ENCODE peak calls at places on chromosomes 6 and 20, in four cellular contexts. U is prostate gland, O is NCI-H2029, R is LHCN-M2. V is an unnamed sample.
A peak's percentile ranks its signal among the peaks of the same experiment; 100 is the strongest.

GRCh38 chr20:52275243-52275817 is 83.8 kb upstream of the ZFP64 start:
- DNase-seq in U (no peak), R (no peak), O (no peak), V (no peak)

GRCh38 chr6:166733900-166734299 is 106.8 kb upstream of the RPS6KA2 start:
- DNase-seq in O (no peak), R (no peak), U (no peak), V (no peak)

GRCh38 chr20:2708073-2708415 is 15.5 kb downstream of the EBF4 start:
- DNase-seq in R (no peak), U (no peak), O (no peak), V (peak; percentile 90)

GRCh38 chr20:8073024-8073832 is 53.7 kb upstream of the TMX4 start:
- DNase-seq in R (peak; percentile 8), U (no peak), O (no peak), V (no peak)

GRCh38 chr6:112203577-112204349 is 50.6 kb downstream of the LAMA4 start:
- DNase-seq in U (no peak), O (no peak), R (peak; percentile 91), V (no peak)

GRCh38 chr6:18161437-18161836 is 6.2 kb downstream of the KDM1B start:
- DNase-seq in R (no peak), O (no peak), U (no peak), V (no peak)

GRCh38 chr20:59413326-59413865 is 113.0 kb downstream of the EDN3 start:
- DNase-seq in O (no peak), U (no peak), R (no peak), V (no peak)

GRCh38 chr6:25248100-25248499 is 31.1 kb upstream of the CARMIL1 start:
- DNase-seq in O (no peak), U (no peak), R (peak; percentile 91), V (no peak)

GRCh38 chr20:5364997-5365597 is 48.3 kb upstream of the PROKR2 start:
- DNase-seq in O (no peak), R (peak; percentile 70), U (no peak), V (no peak)

GRCh38 chr6:152316024-152316423 is 321.1 kb downstream of the SYNE1 start:
- DNase-seq in O (no peak), R (no peak), U (no peak), V (peak; percentile 17)

GRCh38 chr6:140480852-140481251 is 1106.4 kb upstream of the CITED2 start:
- DNase-seq in U (no peak), O (no peak), R (no peak), V (no peak)

GRCh38 chr20:33789109-33789857 is 21.9 kb upstream of the CHMP4B start:
- DNase-seq in U (peak; percentile 89), O (peak; percentile 93), R (peak; percentile 88), V (peak; percentile 91)

GRCh38 chr6:2404211-2404929 is 159.0 kb upstream of the GMDS start:
- DNase-seq in O (no peak), U (no peak), R (no peak), V (no peak)

GRCh38 chr6:16564430-16564829 is 196.8 kb downstream of the ATXN1 start:
- DNase-seq in R (no peak), U (no peak), O (no peak), V (no peak)

GRCh38 chr6:40922281-40922680 is 116.7 kb downstream of the UNC5CL start:
- DNase-seq in U (no peak), O (no peak), R (peak; percentile 22), V (no peak)

GRCh38 chr20:3221398-3222226 is 12.3 kb downstream of the ITPA start:
- DNase-seq in O (no peak), U (no peak), R (no peak), V (peak; percentile 89)

GRCh38 chr6:155120034-155120433 is 124.9 kb downstream of the TIAM2 start:
- DNase-seq in U (no peak), O (no peak), R (no peak), V (no peak)

GRCh38 chr6:154933181-154933827 is 61.8 kb upstream of the TIAM2 start:
- DNase-seq in O (no peak), U (no peak), R (no peak), V (no peak)

GRCh38 chr20:444862-445426 is 17.4 kb downstream of the TBC1D20 start:
- DNase-seq in R (peak; percentile 62), U (no peak), O (no peak), V (no peak)

GRCh38 chr6:158662607-158663464 is 13.0 kb downstream of the SYTL3 start:
- DNase-seq in U (no peak), O (no peak), R (peak; percentile 95), V (peak; percentile 83)

GRCh38 chr6:159490298-159490937 is 202.6 kb downstream of the SOD2 start:
- DNase-seq in O (no peak), R (no peak), U (no peak), V (peak; percentile 17)

GRCh38 chr6:125781307-125781868 is 9.4 kb upstream of the NCOA7 start:
- DNase-seq in R (peak; percentile 29), O (no peak), U (no peak), V (peak; percentile 24)

GRCh38 chr20:62700261-62700925 is 8.2 kb upstream of the NTSR1 start:
- DNase-seq in O (no peak), R (no peak), U (no peak), V (no peak)

GRCh38 chr20:11200423-11200822 is 526.6 kb upstream of the JAG1 start:
- DNase-seq in R (no peak), O (no peak), U (no peak), V (no peak)

GRCh38 chr20:49775229-49775693 is 37.4 kb upstream of the SLC9A8 start:
- DNase-seq in U (no peak), O (peak; percentile 41), R (peak; percentile 98), V (peak; percentile 29)